ENCODE peak calls at places on chromosomes 11 and 22, in four cellular contexts. M is hepatocyte, D is heart right ventricle, T is right cardiac atrium. H is an unnamed sample. For H3K4me1 and H3K27me3, the result is how much of the 10 kb centered on the place peaks cover.

GRCh38 chr11:12764187-12764914 is 90.1 kb downstream of the TEAD1 start:
- DNase-seq in M (no peak), D (no peak), T (no peak), H (no peak)

GRCh38 chr11:77966338-77966737 is 28.1 kb downstream of the INTS4 start:
- DNase-seq in M (no peak), D (no peak), T (no peak), H (no peak)

GRCh38 chr11:119529936-119530335 is 107.0 kb upstream of the THY1 start:
- DNase-seq in M (no peak), D (no peak), T (no peak), H (no peak)

GRCh38 chr22:43014062-43014875 is 680 bp downstream of the PACSIN2 start:
- DNase-seq in M (peak), D (peak), T (peak), H (peak)

GRCh38 chr11:20873054-20873453 is 203.7 kb downstream of the NELL1 start:
- DNase-seq in M (peak), D (no peak), T (no peak), H (peak)

GRCh38 chr11:78032090-78032489 is 9.0 kb upstream of the KCTD14 start:
- DNase-seq in M (peak), D (no peak), T (no peak), H (peak)

GRCh38 chr22:27335102-27335660 is 466.4 kb downstream of the MN1 start:
- DNase-seq in M (no peak), D (no peak), T (no peak), H (no peak)

GRCh38 chr11:57493507-57494503 is 21.7 kb downstream of the SLC43A1 start:
- DNase-seq in M (peak), D (no peak), T (peak), H (peak)

GRCh38 chr11:75757651-75758050 is 10.9 kb upstream of the DGAT2 start:
- DNase-seq in M (no peak), D (no peak), T (no peak), H (no peak)

GRCh38 chr11:106012744-106013143 is 9.3 kb downstream of the MSANTD4 start:
- DNase-seq in M (peak), D (peak), T (no peak), H (peak)

GRCh38 chr22:30948930-30949342 is 19.6 kb downstream of the MORC2 start:
- DNase-seq in M (no peak), D (no peak), T (no peak), H (no peak)

GRCh38 chr11:111454561-111455192 is 57.5 kb downstream of the BTG4 start:
- DNase-seq in M (peak), D (peak), T (peak), H (peak)

GRCh38 chr22:17953147-17953546 is 71.2 kb downstream of the MICAL3 start:
- DNase-seq in M (no peak), D (no peak), T (no peak), H (no peak)

GRCh38 chr11:63622318-63622717 is 8.1 kb upstream of the PLAAT3 start:
- DNase-seq in M (peak), D (no peak), T (no peak), H (no peak)

GRCh38 chr11:36342327-36342726 is 46.2 kb downstream of the PRR5L start:
- DNase-seq in M (no peak), D (no peak), T (no peak), H (no peak)

GRCh38 chr11:119166368-119167076 is 2.0 kb upstream of the NLRX1 start:
- DNase-seq in M (no peak), D (no peak), T (no peak), H (no peak)

DNA sequence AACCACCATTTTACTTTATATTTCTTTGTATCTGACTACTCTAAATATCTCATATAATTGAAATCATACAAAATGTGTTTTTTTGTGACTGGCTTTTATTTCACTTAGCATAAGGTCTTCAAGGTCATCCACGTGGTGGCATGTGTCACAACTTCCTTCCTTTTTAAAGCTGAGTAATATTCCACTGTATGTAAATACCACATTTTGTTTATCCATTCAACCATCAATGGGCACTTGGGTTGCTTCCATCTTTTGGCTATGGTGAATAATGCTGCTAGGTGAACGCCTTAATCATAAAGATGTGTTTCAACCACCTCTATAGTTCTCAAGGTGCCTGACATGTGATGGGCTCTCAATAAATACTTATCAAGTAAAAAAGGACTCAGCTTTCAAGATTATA is 15.5 kb downstream of the RAB30 start:
- DNase-seq in M (no peak), D (no peak), T (no peak), H (no peak)
- H3K4me1 ChIP-seq in M (under half), D (under half), T (under half), H (under half)

GRCh38 chr11:8243458-8243857 is 20.2 kb downstream of the LMO1 start:
- DNase-seq in M (no peak), D (no peak), T (no peak), H (no peak)
- H3K27me3 ChIP-seq in M (under half), D (under half), T (under half), H (under half)

GRCh38 chr11:67367014-67367835 is 6.2 kb downstream of the CLCF1 start:
- DNase-seq in M (peak), D (no peak), T (peak), H (peak)
- H3K4me1 ChIP-seq in M (half or more), D (under half), T (under half), H (under half)

GRCh38 chr11:66725114-66725513 is 3.9 kb downstream of the SPTBN2 start:
- DNase-seq in M (no peak), D (no peak), T (no peak), H (no peak)

GRCh38 chr11:66722745-66723651 is 6.0 kb downstream of the SPTBN2 start:
- DNase-seq in M (no peak), D (no peak), T (no peak), H (no peak)

GRCh38 chr11:66721939-66722338 is 7.1 kb downstream of the SPTBN2 start:
- DNase-seq in M (no peak), D (no peak), T (no peak), H (no peak)

GRCh38 chr11:66725646-66726045 is 3.4 kb downstream of the SPTBN2 start:
- DNase-seq in M (no peak), D (no peak), T (no peak), H (peak)

GRCh38 chr11:66723693-66724092 is 5.3 kb downstream of the SPTBN2 start:
- DNase-seq in M (no peak), D (no peak), T (no peak), H (no peak)
- H3K27me3 ChIP-seq in M (under half), D (under half), T (under half), H (under half)

GRCh38 chr11:46294365-46295309 is 17.2 kb downstream of the CREB3L1 start:
- DNase-seq in M (peak), D (no peak), T (peak), H (peak)
- H3K4me1 ChIP-seq in M (half or more), D (under half), T (under half), H (under half)

GRCh38 chr22:49709464-49709863 is 118.2 kb downstream of the BRD1 start:
- DNase-seq in M (no peak), D (no peak), T (no peak), H (no peak)
- H3K27me3 ChIP-seq in M (under half), D (under half), T (under half), H (under half)

GRCh38 chr11:65493367-65494176 is 5.3 kb upstream of the MALAT1 start:
- DNase-seq in M (peak), D (peak), T (peak), H (no peak)
- H3K4me1 ChIP-seq in M (half or more), D (half or more), T (under half), H (half or more)

GRCh38 chr22:22830957-22831688 is 56.5 kb upstream of the IGLL5 start:
- DNase-seq in M (no peak), D (no peak), T (no peak), H (no peak)
- H3K27me3 ChIP-seq in M (under half), D (under half), T (under half), H (under half)

GRCh38 chr11:637333-637592 is 194 bp downstream of the DRD4 start:
- DNase-seq in M (no peak), D (no peak), T (no peak), H (no peak)
- H3K4me1 ChIP-seq in M (under half), D (under half), T (under half), H (under half)

H was measured in cardiac muscle cell.